ENCODE peak calls at places on chromosomes 4 and X, in six cellular contexts. V, K, J, X, U and Z are unnamed samples.

GRCh38 chrX:23919706-23920320 is 12.0 kb downstream of the CXorf58 start:
- DNase-seq in U (no peak), V (no peak), X (no peak), J (no peak), K (no peak), Z (no peak)

GRCh38 chr4:149790172-149790907 is 25.3 kb downstream of the IQCM start:
- DNase-seq in J (peak), K (no peak), U (no peak), V (no peak), X (no peak), Z (no peak)

GRCh38 chr4:6369924-6370645 is 100.4 kb downstream of the WFS1 start:
- DNase-seq in X (no peak), V (no peak), U (peak), K (no peak), J (no peak), Z (no peak)

GRCh38 chr4:53962516-53963225 is 101.7 kb downstream of the CHIC2 start:
- DNase-seq in J (no peak), V (no peak), X (no peak), U (no peak), K (no peak), Z (peak)

GRCh38 chrX:45379186-45379585 is 178.5 kb upstream of the DIPK2B start:
- DNase-seq in X (no peak), V (no peak), K (no peak), J (no peak), U (no peak), Z (no peak)

GRCh38 chr4:79288185-79288584 is 37.7 kb downstream of the NAA11 start:
- DNase-seq in X (no peak), K (no peak), U (no peak), J (no peak), V (no peak), Z (no peak)

GRCh38 chrX:71210829-71211228 is 12.2 kb upstream of the GJB1 start:
- DNase-seq in X (no peak), J (no peak), U (no peak), K (no peak), V (no peak), Z (no peak)

GRCh38 chr4:99968330-99968729 is 18.3 kb upstream of the H2AZ1 start:
- DNase-seq in V (no peak), K (no peak), X (no peak), J (no peak), U (no peak), Z (no peak)

GRCh38 chr4:153206534-153206933 is 2.3 kb downstream of the TRIM2 start:
- DNase-seq in U (no peak), V (no peak), J (no peak), X (no peak), K (no peak), Z (no peak)

GRCh38 chr4:72567821-72568620 is 1.0 kb downstream of the ADAMTS3 start:
- DNase-seq in X (peak), V (peak), K (peak), J (peak), U (peak), Z (peak)

GRCh38 chr4:33625762-33626161 is 2618.6 kb downstream of the ARAP2 start:
- DNase-seq in V (no peak), K (no peak), J (peak), X (no peak), U (no peak), Z (no peak)

GRCh38 chrX:109696146-109696740 is 36.8 kb downstream of the ACSL4 start:
- DNase-seq in X (no peak), J (no peak), K (no peak), U (no peak), V (no peak), Z (no peak)

GRCh38 chr4:148643851-148644250 is 201.6 kb upstream of the NR3C2 start:
- DNase-seq in V (no peak), U (no peak), K (no peak), X (no peak), J (no peak), Z (no peak)

GRCh38 chr4:44760142-44760898 is 34.0 kb upstream of the GNPDA2 start:
- DNase-seq in X (no peak), U (no peak), K (no peak), V (no peak), J (peak), Z (no peak)

GRCh38 chr4:28269426-28269825 is 1408.8 kb downstream of the STIM2 start:
- DNase-seq in V (no peak), U (no peak), K (no peak), X (no peak), J (no peak), Z (no peak)

GRCh38 chr4:87492617-87493016 is 36.6 kb downstream of the SPARCL1 start:
- DNase-seq in V (no peak), X (no peak), U (no peak), K (no peak), J (no peak), Z (no peak)

GRCh38 chr4:65120287-65120686 is 550.0 kb downstream of the EPHA5 start:
- DNase-seq in V (no peak), J (no peak), X (no peak), U (no peak), K (no peak), Z (no peak)

GRCh38 chr4:112735474-112735951 is 98.6 kb downstream of the LARP7 start:
- DNase-seq in U (no peak), K (no peak), V (no peak), X (no peak), J (no peak), Z (no peak)

GRCh38 chr4:87118826-87119225 is 101.6 kb downstream of the KLHL8 start:
- DNase-seq in K (no peak), V (no peak), U (no peak), X (no peak), J (peak), Z (no peak)

GRCh38 chr4:8317474-8317873 is 47.9 kb downstream of the HTRA3 start:
- DNase-seq in X (peak), J (no peak), K (no peak), V (no peak), U (no peak), Z (no peak)

GRCh38 chr4:164731827-164732474 is 22.0 kb upstream of the SMIM31 start:
- DNase-seq in K (peak), U (peak), X (no peak), J (peak), V (peak), Z (peak)

GRCh38 chr4:47827339-47828047 is 10.4 kb downstream of the CORIN start:
- DNase-seq in J (peak), U (no peak), K (no peak), X (no peak), V (no peak), Z (no peak)

DNA sequence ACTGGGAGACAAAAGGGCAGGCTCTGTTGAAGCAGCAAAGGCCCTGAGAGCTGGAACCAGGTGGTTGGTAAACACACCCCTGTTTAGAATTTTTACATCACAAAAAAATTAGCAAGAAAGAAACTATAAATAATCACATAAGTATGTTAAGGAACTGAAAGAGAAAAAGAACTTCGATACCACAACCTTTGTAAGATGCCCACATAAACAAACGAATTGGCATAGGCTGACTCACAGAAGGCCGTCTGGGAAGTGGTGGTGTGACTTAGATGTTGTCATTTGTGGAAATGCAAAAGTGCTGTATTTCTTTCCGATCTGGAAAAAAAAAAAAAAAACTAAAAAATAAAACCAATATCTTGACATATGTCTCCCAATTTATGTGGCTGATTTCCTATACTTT is 235.1 kb downstream of the USP46 start:
- DNase-seq in X (no peak), V (no peak), U (no peak), K (no peak), J (no peak), Z (no peak)
- TF ChIP-seq POLR2A in X (no peak), V (no peak), U (no peak), K (no peak), J (no peak), Z (no peak)

DNA sequence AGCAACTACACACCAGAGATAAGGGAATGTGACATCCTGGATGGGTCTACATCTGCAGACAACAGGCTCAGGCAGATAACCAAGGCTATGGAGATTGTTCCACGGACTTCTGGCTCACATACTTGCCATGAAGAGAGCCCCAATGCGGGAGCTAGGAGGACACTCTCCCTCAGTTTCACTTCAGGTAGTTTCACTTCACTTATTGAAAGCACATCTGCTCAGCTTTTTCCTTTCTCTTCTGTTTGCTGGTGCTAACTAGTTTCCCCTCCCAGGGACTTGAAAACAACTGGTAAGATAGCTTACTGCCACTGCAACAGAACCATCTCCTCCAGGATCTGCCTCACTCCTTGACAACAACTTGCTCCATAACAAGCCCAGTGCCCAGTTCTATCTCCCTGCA is 1.4 kb upstream of the CT47C1 start:
- DNase-seq in V (no peak), J (no peak), K (no peak), X (no peak), U (no peak), Z (no peak)
- TF ChIP-seq POLR2A in V (no peak), J (no peak), K (no peak), X (no peak), U (no peak), Z (no peak)

DNA sequence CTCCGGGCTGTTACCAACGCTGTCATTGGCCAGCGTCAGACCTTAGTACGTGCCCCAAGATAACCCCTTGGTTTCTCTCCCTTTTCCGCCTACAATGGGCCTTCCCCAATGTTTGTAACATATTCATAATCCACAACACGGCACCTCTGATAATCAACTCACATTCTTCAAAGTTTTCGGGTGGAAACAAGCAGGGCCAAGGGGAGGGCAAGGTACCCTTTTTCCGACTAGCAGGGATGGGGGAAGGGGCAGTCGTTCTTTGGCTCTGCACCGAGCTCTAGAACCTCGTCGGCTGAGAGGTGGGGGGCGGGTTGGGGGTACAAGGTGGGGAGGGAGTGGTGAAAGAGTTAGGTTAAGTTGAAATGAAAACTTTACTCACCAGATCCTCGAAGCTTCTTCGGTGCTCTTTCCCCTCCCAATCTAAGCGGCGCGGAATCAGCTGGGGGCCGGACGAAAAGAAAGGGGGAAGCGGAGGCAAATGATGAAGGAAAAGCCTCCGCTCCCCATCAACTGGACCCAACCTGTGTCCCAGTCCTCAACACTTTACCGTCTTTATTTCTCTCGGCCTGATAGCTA is 1.4 kb downstream of the BRWD3 start:
- DNase-seq in V (peak), U (peak), X (no peak), K (peak), J (peak), Z (peak)
- TF ChIP-seq POLR2A in V (no peak), U (no peak), X (no peak), K (no peak), J (no peak), Z (no peak)

DNA sequence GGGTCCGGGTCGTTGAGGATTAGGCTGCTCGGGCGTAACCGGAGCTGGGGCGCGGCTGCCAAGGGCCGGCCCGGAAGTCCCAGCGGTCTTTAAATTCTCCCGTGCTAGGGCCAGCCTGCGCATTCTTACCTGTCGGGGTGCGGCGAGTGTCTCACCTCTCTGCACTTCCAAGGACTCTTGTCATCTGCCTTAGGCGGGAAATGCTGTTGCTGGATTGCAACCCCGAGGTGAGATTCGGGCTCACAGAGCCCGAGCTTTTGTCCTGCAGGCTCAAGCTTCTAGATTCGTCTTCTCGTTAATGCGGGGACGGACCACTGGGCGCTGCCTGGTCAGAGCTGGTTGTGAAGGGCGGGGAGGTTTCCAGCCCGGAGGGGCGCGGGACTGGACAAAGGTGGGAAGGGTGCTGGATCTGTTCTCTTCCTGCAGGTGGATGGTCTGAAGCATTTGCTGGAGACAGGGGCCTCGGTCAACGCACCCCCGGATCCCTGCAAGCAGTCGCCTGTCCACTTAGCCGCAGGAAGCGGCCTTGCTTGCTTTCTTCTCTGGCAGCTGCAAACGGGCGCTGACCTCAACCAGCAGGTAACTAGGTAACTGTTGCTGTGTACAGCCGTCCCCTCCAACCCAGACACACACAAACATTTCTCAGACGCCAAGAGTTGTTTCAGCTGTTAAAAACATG is at the start of gene ANKRD37:
- DNase-seq in U (peak), V (peak), X (peak), J (no peak), K (no peak), Z (no peak)
- TF ChIP-seq POLR2A in U (no peak), V (no peak), X (no peak), J (no peak), K (no peak), Z (peak)

GRCh38 chr4:183681119-183681518 is 22.0 kb downstream of the TRAPPC11 start:
- DNase-seq in U (no peak), X (no peak), V (no peak), K (no peak), J (no peak), Z (no peak)
- TF ChIP-seq POLR2A in U (no peak), X (no peak), V (no peak), K (no peak), J (no peak), Z (no peak)

GRCh38 chr4:2258091-2259035 is 3.5 kb downstream of the MXD4 start:
- DNase-seq in U (peak), K (no peak), J (no peak), V (peak), X (peak), Z (no peak)
- TF ChIP-seq POLR2A in U (no peak), K (no peak), J (no peak), V (no peak), X (no peak), Z (no peak)

GRCh38 chr4:51909236-51909703 is 66.3 kb downstream of the DCUN1D4 start:
- DNase-seq in J (no peak), X (no peak), V (peak), U (no peak), K (no peak), Z (no peak)
- TF ChIP-seq POLR2A in J (no peak), X (no peak), V (no peak), U (no peak), K (no peak), Z (no peak)